ENCODE peak calls at places on chromosomes 13 and 19, in seven cellular contexts. U is stomach, X is ovary, Y is ascending aorta, O is endothelial cell of umbilical vein, T is adrenal gland, N is colonic mucosa. C is an unnamed sample. For H3K27me3, the result is how much of the 10 kb centered on the place peaks cover.

GRCh38 chr13:106038752-106039151 is 496.7 kb downstream of the EFNB2 start:
- DNase-seq in U (no peak), X (no peak), Y (no peak), O (no peak), T (no peak), N (no peak), C (no peak)

GRCh38 chr19:17264641-17264979 is at the start of gene USHBP1:
- DNase-seq in U (no peak), X (no peak), Y (no peak), O (peak), T (peak), N (no peak), C (no peak)

GRCh38 chr19:9306443-9306842 is 3.2 kb downstream of the ZNF699 start:
- DNase-seq in U (no peak), X (no peak), Y (no peak), O (no peak), T (no peak), N (no peak), C (no peak)

GRCh38 chr13:95019886-95020285 is 281.4 kb downstream of the ABCC4 start:
- DNase-seq in U (no peak), X (no peak), Y (no peak), O (no peak), T (no peak), N (no peak), C (no peak)

GRCh38 chr13:74046461-74046860 is 87.7 kb downstream of the KLF12 start:
- DNase-seq in U (no peak), X (no peak), Y (no peak), O (no peak), T (no peak), N (no peak), C (no peak)

GRCh38 chr13:25776722-25777121 is 275.1 kb downstream of the SHISA2 start:
- DNase-seq in U (no peak), X (no peak), Y (no peak), O (no peak), T (no peak), N (no peak), C (no peak)

GRCh38 chr13:78750735-78751134 is 91.8 kb upstream of the OBI1 start:
- DNase-seq in U (no peak), X (no peak), Y (no peak), O (no peak), T (no peak), N (no peak), C (no peak)

GRCh38 chr13:73169971-73170370 is 111.2 kb downstream of the KLF5 start:
- DNase-seq in U (no peak), X (no peak), Y (no peak), O (no peak), T (no peak), N (no peak), C (no peak)

GRCh38 chr19:20243629-20244028 is 76.6 kb downstream of the ZNF486 start:
- DNase-seq in U (no peak), X (no peak), Y (no peak), O (no peak), T (no peak), N (no peak), C (no peak)

GRCh38 chr19:17078038-17078919 is 2.7 kb downstream of the MYO9B start:
- DNase-seq in U (no peak), X (no peak), Y (no peak), O (no peak), T (no peak), N (no peak), C (peak)

GRCh38 chr13:30751183-30751933 is 16.0 kb downstream of the ALOX5AP start:
- DNase-seq in U (no peak), X (no peak), Y (no peak), O (no peak), T (no peak), N (no peak), C (no peak)

GRCh38 chr19:10501971-10502523 is 1.1 kb downstream of the KEAP1 start:
- DNase-seq in U (peak), X (peak), Y (no peak), O (peak), T (peak), N (peak), C (peak)

GRCh38 chr19:53102701-53103140 is 501 bp downstream of the ZNF160 start:
- DNase-seq in U (peak), X (peak), Y (no peak), O (peak), T (peak), N (peak), C (peak)

GRCh38 chr13:109608503-109608902 is 177.9 kb downstream of the IRS2 start:
- DNase-seq in U (no peak), X (no peak), Y (no peak), O (no peak), T (no peak), N (no peak), C (no peak)

GRCh38 chr13:46588019-46588418 is 35.0 kb downstream of the LRCH1 start:
- DNase-seq in U (no peak), X (no peak), Y (no peak), O (no peak), T (no peak), N (no peak), C (no peak)

GRCh38 chr19:4066176-4066606 is 508 bp downstream of the ZBTB7A start:
- DNase-seq in U (no peak), X (peak), Y (no peak), O (no peak), T (peak), N (peak), C (no peak)

GRCh38 chr19:38850976-38851621 is 1.3 kb upstream of the HNRNPL start:
- DNase-seq in U (no peak), X (peak), Y (no peak), O (peak), T (no peak), N (peak), C (peak)

GRCh38 chr13:23949200-23949599 is 51.9 kb upstream of the C1QTNF9B start:
- DNase-seq in U (no peak), X (no peak), Y (no peak), O (no peak), T (no peak), N (no peak), C (no peak)

GRCh38 chr13:65378943-65379519 is 1851.1 kb downstream of the PCDH9 start:
- DNase-seq in U (no peak), X (no peak), Y (no peak), O (peak), T (no peak), N (no peak), C (no peak)

GRCh38 chr19:15702590-15702930 is 25.3 kb upstream of the OR10H2 start:
- DNase-seq in U (peak), X (peak), Y (peak), O (peak), T (peak), N (peak), C (peak)
- TF ChIP-seq CTCF in U (no peak), X (no peak), Y (no peak), O (no peak), T (no peak), N (no peak), C (no peak)

DNA sequence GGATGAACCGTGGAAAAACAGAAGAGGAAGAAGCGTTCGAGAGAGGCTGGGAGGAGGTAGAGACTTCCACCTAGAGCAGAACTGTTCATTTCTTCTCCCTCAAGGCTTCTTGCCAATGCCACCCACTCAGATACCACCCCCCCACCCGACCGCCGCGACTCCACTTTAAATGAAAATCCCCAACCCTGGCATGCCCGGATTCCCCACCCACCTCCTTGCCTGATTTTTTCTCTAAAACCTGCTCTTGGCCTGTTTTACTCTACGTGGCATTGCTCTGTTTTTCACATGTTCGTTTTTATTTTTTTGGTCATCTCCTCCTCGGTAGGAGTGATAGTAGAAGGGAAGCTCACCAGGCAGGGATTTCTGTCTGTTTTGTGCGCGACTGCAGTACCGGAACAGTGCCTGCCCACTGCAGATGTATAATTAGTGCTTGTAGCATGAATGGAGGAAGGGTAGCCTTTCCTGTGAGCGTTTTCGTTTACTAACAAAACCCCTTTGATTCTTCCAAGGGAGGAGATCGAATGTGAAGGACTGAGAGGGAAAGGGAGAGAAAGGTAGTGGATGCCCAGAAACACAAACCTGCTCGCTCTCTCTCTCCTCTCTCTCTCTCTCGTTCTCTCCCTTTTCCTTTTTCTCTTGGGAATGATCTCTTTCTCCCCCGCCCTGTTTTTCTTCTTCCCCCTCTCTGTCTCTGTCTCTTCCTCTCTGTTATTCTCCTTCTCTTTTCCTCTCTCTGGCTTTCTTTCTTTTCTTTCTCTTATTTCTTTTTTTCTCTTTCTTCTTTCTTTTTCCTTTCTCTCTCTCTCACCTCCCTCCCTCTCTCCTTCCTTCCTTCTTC is 2.2 kb downstream of the CD70 start:
- DNase-seq in U (no peak), X (no peak), Y (no peak), O (no peak), T (no peak), N (no peak), C (no peak)
- H3K27me3 ChIP-seq in U (half or more), X (under half), Y (under half), O (under half), T (half or more), N (under half), C (half or more)

DNA sequence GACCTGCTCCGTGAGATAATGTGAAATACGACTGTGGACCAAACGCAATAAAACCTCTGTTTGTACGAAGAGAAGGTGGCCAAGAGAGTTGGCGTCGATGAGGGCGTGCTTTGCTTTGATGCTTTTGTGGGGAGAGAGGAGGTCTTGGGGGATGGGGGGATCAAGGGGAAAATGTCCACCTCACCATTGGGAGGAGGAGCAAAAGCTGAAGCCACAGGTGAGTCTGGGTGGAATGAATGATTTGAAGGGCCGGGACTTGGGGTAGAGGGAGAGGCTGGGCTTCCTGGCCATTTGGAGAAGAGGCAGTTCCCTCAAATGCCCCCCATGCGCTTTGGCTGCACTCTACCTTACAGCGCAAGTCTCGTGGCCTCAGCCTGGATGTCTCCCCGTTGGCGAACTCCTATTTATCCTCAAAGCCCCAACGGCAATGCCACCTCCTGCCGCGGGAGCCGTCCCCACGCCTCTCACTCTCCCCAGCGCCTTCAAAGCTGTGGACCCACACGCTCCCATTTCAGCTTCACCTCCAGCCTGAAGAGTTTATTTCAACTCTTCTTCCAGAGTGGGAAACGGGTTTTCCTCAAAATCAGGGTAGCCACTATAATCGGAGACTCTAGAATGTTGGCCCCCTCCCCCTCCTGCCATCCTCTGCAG is 787 bp upstream of the ABCA7 start:
- DNase-seq in U (no peak), X (no peak), Y (no peak), O (no peak), T (no peak), N (no peak), C (no peak)
- H3K4me3 ChIP-seq in U (peak), X (no peak), Y (no peak), O (no peak), T (no peak), N (peak), C (peak)

GRCh38 chr13:29564828-29565227 is 30.7 kb downstream of the SLC7A1 start:
- DNase-seq in U (no peak), X (no peak), Y (no peak), O (peak), T (no peak), N (no peak), C (no peak)
- TF ChIP-seq CTCF in U (no peak), X (no peak), Y (peak), O (no peak), T (no peak), N (no peak), C (no peak)

GRCh38 chr19:30249911-30250310 is 122.3 kb upstream of the ZNF536 start:
- DNase-seq in U (no peak), X (no peak), Y (no peak), O (no peak), T (no peak), N (no peak), C (no peak)
- H3K27me3 ChIP-seq in U (half or more), X (under half), Y (under half), O (under half), T (under half), N (under half), C (under half)

GRCh38 chr13:98826156-98826555 is 73.7 kb upstream of the SLC15A1 start:
- DNase-seq in U (no peak), X (no peak), Y (no peak), O (no peak), T (no peak), N (no peak), C (no peak)
- H3K4me3 ChIP-seq in U (no peak), X (no peak), Y (no peak), O (no peak), T (no peak), N (no peak), C (no peak)

GRCh38 chr19:51166846-51167490 is 24.9 kb downstream of the SIGLEC7 start:
- DNase-seq in U (no peak), X (no peak), Y (no peak), O (no peak), T (peak), N (peak), C (peak)

GRCh38 chr19:51168571-51169282 is 26.6 kb downstream of the SIGLEC7 start:
- DNase-seq in U (no peak), X (peak), Y (no peak), O (no peak), T (no peak), N (no peak), C (no peak)

GRCh38 chr19:51172223-51172622 is 30.1 kb downstream of the SIGLEC7 start:
- DNase-seq in U (no peak), X (no peak), Y (no peak), O (no peak), T (no peak), N (no peak), C (no peak)
- TF ChIP-seq CTCF in U (no peak), X (no peak), Y (no peak), O (no peak), T (no peak), N (no peak), C (no peak)